ENCODE peak calls at places on chromosomes 11 and 22, in six cellular contexts. U, W, Y, B, O and M are unnamed samples.

GRCh38 chr11:111762981-111763643 is 3.1 kb downstream of the PPP2R1B start:
- DNase-seq in U (peak; percentile 48), O (no peak), B (no peak), W (no peak), Y (peak; percentile 38), M (no peak)

GRCh38 chr22:45036154-45036553 is 26.3 kb upstream of the PHF21B start:
- DNase-seq in B (no peak), U (peak; percentile 5), O (no peak), Y (peak; percentile 15), W (no peak), M (no peak)

GRCh38 chr11:209275-210121 is 2.0 kb downstream of the RIC8A start:
- DNase-seq in U (peak; percentile 12), B (no peak), W (no peak), O (no peak), Y (no peak), M (no peak)

GRCh38 chr11:93541154-93541553 is 2.0 kb downstream of the SMCO4 start:
- DNase-seq in B (no peak), W (no peak), O (no peak), Y (no peak), U (no peak), M (no peak)

GRCh38 chr22:40210814-40211213 is 33.1 kb downstream of the TNRC6B start:
- DNase-seq in B (no peak), O (no peak), U (no peak), W (no peak), Y (no peak), M (no peak)

GRCh38 chr11:121416909-121417567 is 35.1 kb upstream of the SORL1 start:
- DNase-seq in U (peak; percentile 97), Y (peak; percentile 74), O (no peak), W (no peak), B (peak; percentile 41), M (no peak)

GRCh38 chr11:79461144-79461543 is 20.3 kb upstream of the TENM4 start:
- DNase-seq in B (no peak), W (no peak), O (no peak), U (peak; percentile 61), Y (peak; percentile 58), M (no peak)

GRCh38 chr11:35288817-35289541 is 130.4 kb downstream of the SLC1A2 start:
- DNase-seq in B (no peak), U (peak; percentile 80), O (no peak), Y (no peak), W (no peak), M (no peak)

GRCh38 chr11:57294225-57295131 is 30.3 kb downstream of the TNKS1BP1 start:
- DNase-seq in B (no peak), O (peak; percentile 96), U (peak; percentile 68), W (peak; percentile 12), Y (peak; percentile 92), M (no peak)

GRCh38 chr11:44625759-44626523 is 60.5 kb downstream of the CD82 start:
- DNase-seq in Y (no peak), B (no peak), O (no peak), U (no peak), W (no peak), M (no peak)

GRCh38 chr11:114610550-114610949 is 15.0 kb upstream of the NXPE4 start:
- DNase-seq in W (no peak), Y (no peak), B (no peak), O (no peak), U (no peak), M (no peak)

GRCh38 chr22:44314425-44315067 is 1.8 kb upstream of the SHISAL1 start:
- DNase-seq in U (no peak), Y (no peak), O (no peak), W (no peak), B (no peak), M (no peak)

GRCh38 chr11:119209186-119209585 is 3.0 kb downstream of the CBL start:
- DNase-seq in O (no peak), W (no peak), Y (no peak), B (no peak), U (no peak), M (no peak)

GRCh38 chr11:45811571-45812290 is 6.8 kb downstream of the SLC35C1 start:
- DNase-seq in W (no peak), Y (no peak), O (no peak), U (no peak), B (no peak), M (no peak)

GRCh38 chr11:4577761-4578160 is 3.8 kb upstream of the OR52I2 start:
- DNase-seq in Y (no peak), U (no peak), B (no peak), W (no peak), O (no peak), M (no peak)

GRCh38 chr11:11735586-11735985 is 106.2 kb upstream of the USP47 start:
- DNase-seq in U (no peak), B (no peak), Y (no peak), W (no peak), O (no peak), M (peak; percentile 6)

GRCh38 chr11:17633279-17633986 is 85.9 kb upstream of the MYOD1 start:
- DNase-seq in O (no peak), U (no peak), B (no peak), Y (no peak), W (no peak), M (no peak)

GRCh38 chr11:7540830-7541555 is 27.2 kb downstream of the PPFIBP2 start:
- DNase-seq in O (no peak), Y (no peak), W (no peak), U (no peak), B (no peak), M (no peak)